ENCODE peak calls at places on chromosome 21, in eight cellular contexts. S is T follicular helper cell; L is fibroblast of the conjunctiva; K is NCI-H460; Z is effector CD8-positive, alpha-beta T cell; N is NCI-H446 treated with DMSO at 0.1 percent for 48 hours; G is activated T-helper 9 cell treated with anti-CD3 and anti-CD28 coated beads, Interleukin-2, amount 50 U/mL, for 16 hours; U is colonic mucosa. P is an unnamed sample.

GRCh38 chr21:15992171-15992570 is 262.4 kb downstream of the USP25 start:
- DNase-seq in S (no peak), L (no peak), K (no peak), Z (no peak), N (no peak), G (no peak), U (no peak), P (no peak)

GRCh38 chr21:44327603-44327974 is 11.6 kb downstream of the CFAP410 start:
- DNase-seq in S (no peak), L (no peak), K (no peak), Z (no peak), N (no peak), G (no peak), U (no peak), P (no peak)

GRCh38 chr21:26137379-26138060 is 33.0 kb downstream of the APP start:
- DNase-seq in S (no peak), L (no peak), K (no peak), Z (no peak), N (no peak), G (no peak), U (no peak), P (no peak)

GRCh38 chr21:31536138-31536537 is 123.4 kb upstream of the SOD1 start:
- DNase-seq in S (no peak), L (no peak), K (no peak), Z (no peak), N (no peak), G (no peak), U (no peak), P (no peak)

GRCh38 chr21:21788591-21788990 is 790.4 kb downstream of the NCAM2 start:
- DNase-seq in S (no peak), L (peak), K (no peak), Z (no peak), N (no peak), G (no peak), U (no peak), P (no peak)

GRCh38 chr21:14251336-14251735 is 35.4 kb downstream of the RBM11 start:
- DNase-seq in S (no peak), L (no peak), K (no peak), Z (no peak), N (no peak), G (no peak), U (no peak), P (no peak)

GRCh38 chr21:37219766-37220432 is 47.2 kb downstream of the VPS26C start:
- DNase-seq in S (peak), L (no peak), K (no peak), Z (no peak), N (no peak), G (no peak), U (no peak), P (no peak)

GRCh38 chr21:29416268-29416667 is 117.5 kb downstream of the BACH1 start:
- DNase-seq in S (no peak), L (no peak), K (no peak), Z (no peak), N (no peak), G (no peak), U (no peak), P (no peak)

GRCh38 chr21:44865561-44866280 is 7.8 kb downstream of the PTTG1IP start:
- DNase-seq in S (no peak), L (no peak), K (no peak), Z (no peak), N (no peak), G (no peak), U (no peak), P (no peak)

GRCh38 chr21:42645211-42646075 is 8.0 kb upstream of the PDE9A start:
- DNase-seq in S (no peak), L (no peak), K (no peak), Z (no peak), N (no peak), G (no peak), U (no peak), P (no peak)

GRCh38 chr21:37658121-37658993 is 257.9 kb downstream of the KCNJ6 start:
- DNase-seq in S (no peak), L (no peak), K (no peak), Z (no peak), N (no peak), G (no peak), U (no peak), P (no peak)

GRCh38 chr21:27423073-27423472 is 456.2 kb upstream of the ADAMTS5 start:
- DNase-seq in S (no peak), L (peak), K (peak), Z (no peak), N (no peak), G (no peak), U (no peak), P (no peak)

GRCh38 chr21:45612096-45613019 is 31.2 kb upstream of the PCBP3 start:
- DNase-seq in S (no peak), L (peak), K (peak), Z (no peak), N (peak), G (no peak), U (no peak), P (no peak)

GRCh38 chr21:35336534-35336933 is 287.4 kb upstream of the RUNX1 start:
- DNase-seq in S (no peak), L (no peak), K (no peak), Z (no peak), N (no peak), G (no peak), U (no peak), P (no peak)

GRCh38 chr21:15423676-15424445 is 305.9 kb upstream of the USP25 start:
- DNase-seq in S (no peak), L (no peak), K (no peak), Z (no peak), N (no peak), G (no peak), U (no peak), P (no peak)

GRCh38 chr21:41560701-41561158 is 52.8 kb upstream of the TMPRSS2 start:
- DNase-seq in S (no peak), L (no peak), K (no peak), Z (no peak), N (no peak), G (no peak), U (peak), P (no peak)

GRCh38 chr21:45351061-45351460 is 53.9 kb upstream of the COL18A1 start:
- DNase-seq in S (no peak), L (no peak), K (no peak), Z (no peak), N (no peak), G (no peak), U (no peak), P (no peak)

GRCh38 chr21:14713109-14713508 is 167.0 kb upstream of the SAMSN1 start:
- DNase-seq in S (no peak), L (no peak), K (no peak), Z (no peak), N (no peak), G (no peak), U (no peak), P (no peak)

GRCh38 chr21:16287060-16287459 is 557.3 kb downstream of the USP25 start:
- DNase-seq in S (no peak), L (no peak), K (no peak), Z (no peak), N (no peak), G (no peak), U (no peak), P (no peak)

GRCh38 chr21:31912501-31912900 is 39.7 kb downstream of the HUNK start:
- DNase-seq in S (no peak), L (no peak), K (no peak), Z (no peak), N (no peak), G (no peak), U (no peak), P (no peak)

GRCh38 chr21:37165606-37166005 is 92.6 kb downstream of the TTC3 start:
- DNase-seq in S (no peak), L (peak), K (no peak), Z (no peak), N (no peak), G (no peak), U (no peak), P (no peak)

GRCh38 chr21:34673006-34673405 is 4.2 kb downstream of the CLIC6 start:
- DNase-seq in S (no peak), L (no peak), K (no peak), Z (no peak), N (no peak), G (no peak), U (no peak), P (no peak)

GRCh38 chr21:35268817-35269216 is 219.7 kb upstream of the RUNX1 start:
- DNase-seq in S (no peak), L (no peak), K (no peak), Z (no peak), N (no peak), G (no peak), U (no peak), P (no peak)

GRCh38 chr21:15332572-15332971 is 267.8 kb upstream of the NRIP1 start:
- DNase-seq in S (no peak), L (no peak), K (no peak), Z (no peak), N (no peak), G (no peak), U (no peak), P (no peak)

GRCh38 chr21:21345296-21345695 is 347.1 kb downstream of the NCAM2 start:
- DNase-seq in S (no peak), L (no peak), K (no peak), Z (no peak), N (no peak), G (no peak), U (no peak), P (no peak)

P was measured in occipital lobe.